ENCODE peak calls at places on chromosomes 7 and 10, in nine cellular contexts. A, N, Q, Y, M, T, G, E and F are unnamed samples. For H3K36me3, the result is how much of the 10 kb centered on the place peaks cover.

GRCh38 chr10:109450702-109451101 is 472.6 kb downstream of the XPNPEP1 start:
- DNase-seq in A (no peak), N (no peak), Q (peak), Y (no peak), M (no peak), T (no peak), G (peak), E (no peak), F (no peak)

GRCh38 chr10:82981137-82981723 is 1106.2 kb downstream of the NRG3 start:
- DNase-seq in A (no peak), N (no peak), Q (no peak), Y (no peak), M (no peak), T (no peak), G (peak), E (no peak), F (no peak)

GRCh38 chr7:74365320-74366022 is 76.3 kb downstream of the CLIP2 start:
- DNase-seq in A (peak), N (no peak), Q (peak), Y (no peak), M (no peak), T (peak), G (peak), E (peak), F (no peak)

GRCh38 chr10:102645388-102645740 is 1.1 kb downstream of the TRIM8 start:
- DNase-seq in A (peak), N (peak), Q (peak), Y (peak), M (peak), T (peak), G (peak), E (no peak), F (peak)

GRCh38 chr7:151827620-151828019 is 49.3 kb downstream of the PRKAG2 start:
- DNase-seq in A (no peak), N (no peak), Q (no peak), Y (no peak), M (no peak), T (no peak), G (no peak), E (no peak), F (no peak)

GRCh38 chr7:101390901-101391301 is 28.2 kb downstream of the COL26A1 start:
- DNase-seq in A (no peak), N (no peak), Q (peak), Y (peak), M (peak), T (no peak), G (peak), E (peak), F (no peak)

GRCh38 chr10:119256030-119256429 is 48.7 kb downstream of the GRK5 start:
- DNase-seq in A (no peak), N (no peak), Q (no peak), Y (peak), M (no peak), T (no peak), G (no peak), E (no peak), F (no peak)

GRCh38 chr7:76302299-76303056 is at the start of gene HSPB1:
- DNase-seq in A (peak), N (peak), Q (peak), Y (peak), M (peak), T (peak), G (peak), E (peak), F (peak)

GRCh38 chr10:49284356-49284755 is 14.6 kb upstream of the C10orf71 start:
- DNase-seq in A (no peak), N (no peak), Q (no peak), Y (no peak), M (no peak), T (no peak), G (no peak), E (no peak), F (no peak)

GRCh38 chr7:47953822-47954221 is 5.6 kb upstream of the PKD1L1 start:
- DNase-seq in A (no peak), N (no peak), Q (no peak), Y (no peak), M (no peak), T (no peak), G (no peak), E (no peak), F (no peak)

GRCh38 chr7:55250313-55250712 is 114.8 kb upstream of the LANCL2 start:
- DNase-seq in A (peak), N (no peak), Q (no peak), Y (no peak), M (no peak), T (peak), G (peak), E (no peak), F (no peak)

GRCh38 chr7:14841850-14842249 is 60.7 kb downstream of the DGKB start:
- DNase-seq in A (no peak), N (no peak), Q (no peak), Y (no peak), M (no peak), T (no peak), G (no peak), E (no peak), F (no peak)

GRCh38 chr7:100153713-100154519 is 4.6 kb downstream of the TRAPPC14 start:
- DNase-seq in A (no peak), N (no peak), Q (no peak), Y (no peak), M (no peak), T (peak), G (no peak), E (no peak), F (no peak)

GRCh38 chr10:108411181-108411580 is 1246.7 kb upstream of the SORCS1 start:
- DNase-seq in A (no peak), N (no peak), Q (no peak), Y (no peak), M (no peak), T (no peak), G (no peak), E (no peak), F (no peak)

GRCh38 chr7:137342340-137342739 is 1.2 kb downstream of the PTN start:
- DNase-seq in A (no peak), N (no peak), Q (no peak), Y (no peak), M (no peak), T (no peak), G (no peak), E (no peak), F (no peak)

GRCh38 chr10:20215547-20216152 is 399.4 kb downstream of the PLXDC2 start:
- DNase-seq in A (no peak), N (no peak), Q (peak), Y (no peak), M (no peak), T (no peak), G (no peak), E (no peak), F (no peak)

GRCh38 chr10:93837783-93838677 is 55.7 kb upstream of the SLC35G1 start:
- DNase-seq in A (no peak), N (no peak), Q (no peak), Y (no peak), M (no peak), T (peak), G (no peak), E (no peak), F (no peak)

GRCh38 chr10:23927926-23928325 is 281.0 kb upstream of the KIAA1217 start:
- DNase-seq in A (no peak), N (no peak), Q (no peak), Y (no peak), M (no peak), T (no peak), G (no peak), E (no peak), F (no peak)

GRCh38 chr10:118963963-118964362 is 65.6 kb upstream of the NANOS1 start:
- DNase-seq in A (no peak), N (no peak), Q (no peak), Y (no peak), M (no peak), T (no peak), G (no peak), E (no peak), F (no peak)

GRCh38 chr7:6636741-6637543 is at the start of gene ZNF316:
- DNase-seq in A (no peak), N (peak), Q (no peak), Y (peak), M (peak), T (peak), G (peak), E (peak), F (peak)

GRCh38 chr10:127996586-127996985 is 89.7 kb downstream of the PTPRE start:
- DNase-seq in A (no peak), N (no peak), Q (no peak), Y (no peak), M (no peak), T (no peak), G (no peak), E (no peak), F (no peak)

GRCh38 chr7:149824748-149825566 is 13.2 kb upstream of the ZNF862 start:
- DNase-seq in A (no peak), N (no peak), Q (no peak), Y (peak), M (no peak), T (no peak), G (no peak), E (no peak), F (no peak)

GRCh38 chr7:22373388-22373787 is 16.4 kb upstream of the RAPGEF5 start:
- DNase-seq in A (no peak), N (no peak), Q (no peak), Y (no peak), M (no peak), T (no peak), G (no peak), E (no peak), F (no peak)

GRCh38 chr7:138000081-138000701 is 1.7 kb downstream of the CREB3L2 start:
- DNase-seq in A (no peak), N (no peak), Q (peak), Y (no peak), M (no peak), T (peak), G (no peak), E (peak), F (no peak)

GRCh38 chr7:131363719-131364118 is 36.0 kb downstream of the MKLN1 start:
- DNase-seq in A (no peak), N (no peak), Q (no peak), Y (no peak), M (no peak), T (no peak), G (no peak), E (no peak), F (no peak)

GRCh38 chr7:15755061-15755460 is 68.6 kb upstream of the MEOX2 start:
- DNase-seq in A (no peak), N (no peak), Q (no peak), Y (no peak), M (no peak), T (no peak), G (no peak), E (no peak), F (no peak)

GRCh38 chr10:86336341-86336740 is 30.3 kb downstream of the GRID1 start:
- DNase-seq in A (no peak), N (no peak), Q (no peak), Y (peak), M (no peak), T (no peak), G (no peak), E (no peak), F (no peak)

GRCh38 chr10:31064334-31064733 is 32.7 kb upstream of the ZNF438 start:
- DNase-seq in A (no peak), N (no peak), Q (no peak), Y (no peak), M (no peak), T (no peak), G (no peak), E (no peak), F (no peak)

GRCh38 chr7:126079151-126079550 is 1149.5 kb upstream of the POT1 start:
- DNase-seq in A (no peak), N (no peak), Q (peak), Y (no peak), M (no peak), T (no peak), G (peak), E (no peak), F (no peak)

GRCh38 chr7:1557771-1558170 is 1.8 kb upstream of the TMEM184A start:
- DNase-seq in A (no peak), N (no peak), Q (no peak), Y (no peak), M (no peak), T (no peak), G (no peak), E (no peak), F (no peak)

GRCh38 chr10:88657901-88658300 is 6.3 kb upstream of the LIPF start:
- DNase-seq in A (no peak), N (no peak), Q (no peak), Y (no peak), M (no peak), T (no peak), G (no peak), E (no peak), F (no peak)

GRCh38 chr7:4233621-4234497 is 448.2 kb upstream of the FOXK1 start:
- DNase-seq in A (no peak), N (no peak), Q (no peak), Y (peak), M (no peak), T (no peak), G (no peak), E (no peak), F (no peak)

GRCh38 chr7:46757006-46757405 is 824.9 kb downstream of the TNS3 start:
- DNase-seq in A (no peak), N (no peak), Q (no peak), Y (no peak), M (no peak), T (no peak), G (no peak), E (no peak), F (no peak)

GRCh38 chr10:87734987-87735827 is 75.5 kb downstream of the PAPSS2 start:
- DNase-seq in A (peak), N (no peak), Q (peak), Y (no peak), M (no peak), T (peak), G (peak), E (peak), F (no peak)

GRCh38 chr7:108002726-108003590 is at the start of gene LAMB1:
- DNase-seq in A (no peak), N (no peak), Q (peak), Y (peak), M (no peak), T (peak), G (peak), E (no peak), F (no peak)

GRCh38 chr7:158957507-158957900 is 101.1 kb downstream of the DYNC2I1 start:
- DNase-seq in A (no peak), N (no peak), Q (no peak), Y (no peak), M (no peak), T (no peak), G (peak), E (no peak), F (no peak)

GRCh38 chr7:121557034-121557892 is 161.2 kb upstream of the FAM3C start:
- DNase-seq in A (no peak), N (no peak), Q (no peak), Y (no peak), M (no peak), T (peak), G (no peak), E (no peak), F (no peak)

GRCh38 chr7:542935-543789 is 23.5 kb upstream of the PDGFA start:
- DNase-seq in A (no peak), N (no peak), Q (no peak), Y (no peak), M (no peak), T (no peak), G (no peak), E (no peak), F (no peak)

GRCh38 chr7:50679218-50680007 is 103.3 kb downstream of the GRB10 start:
- DNase-seq in A (peak), N (no peak), Q (no peak), Y (no peak), M (no peak), T (peak), G (no peak), E (peak), F (no peak)

GRCh38 chr7:12321248-12321647 is 82.4 kb downstream of the VWDE start:
- DNase-seq in A (no peak), N (no peak), Q (no peak), Y (no peak), M (no peak), T (no peak), G (no peak), E (no peak), F (no peak)

GRCh38 chr10:44980309-44981171 is 1.9 kb upstream of the DEPP1 start:
- DNase-seq in A (no peak), N (no peak), Q (no peak), Y (peak), M (no peak), T (no peak), G (no peak), E (no peak), F (no peak)
- H3K4me3 ChIP-seq in A (peak), N (no peak), Q (peak), Y (no peak), M (no peak), T (no peak), G (no peak), E (no peak), F (no peak)

DNA sequence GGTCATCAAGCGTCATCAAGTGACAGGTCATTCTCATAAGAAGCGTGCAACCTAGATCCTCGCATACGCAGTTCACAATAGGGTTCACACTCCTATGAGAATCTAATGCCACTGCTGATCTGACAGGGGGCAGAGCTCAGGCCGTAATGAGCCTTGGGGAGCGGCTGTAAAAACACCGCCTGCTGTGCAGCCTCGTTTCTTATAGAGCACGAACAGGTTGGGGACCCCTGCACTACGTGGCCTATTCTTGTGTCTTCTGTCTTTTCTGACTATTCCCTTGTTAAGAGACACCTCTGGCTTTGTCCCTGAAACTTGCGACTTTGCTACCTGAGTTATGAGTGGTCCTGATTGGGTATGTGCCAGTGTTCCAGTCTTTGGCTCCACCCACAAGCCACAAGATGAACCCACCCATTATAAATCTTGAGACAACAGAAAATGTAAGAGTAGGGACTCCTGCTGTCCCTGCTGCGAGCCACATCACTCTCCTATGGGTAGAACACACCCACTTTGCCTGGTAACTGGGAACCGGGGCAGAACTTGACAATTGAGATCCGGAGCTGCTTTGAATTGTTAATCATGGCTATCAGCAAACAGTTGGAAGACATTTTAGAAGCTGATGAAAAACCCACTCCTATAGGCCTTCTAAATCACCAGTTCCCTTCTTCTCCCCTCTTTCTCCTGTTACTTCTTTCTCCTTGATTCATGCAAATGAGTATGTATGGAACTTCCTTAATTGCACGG is 55.8 kb upstream of the EXOC4 start:
- DNase-seq in A (no peak), N (no peak), Q (no peak), Y (no peak), M (no peak), T (no peak), G (no peak), E (no peak), F (no peak)
- H3K27ac ChIP-seq in A (no peak), N (no peak), Q (no peak), Y (no peak), M (no peak), T (no peak), G (no peak), E (no peak), F (no peak)

DNA sequence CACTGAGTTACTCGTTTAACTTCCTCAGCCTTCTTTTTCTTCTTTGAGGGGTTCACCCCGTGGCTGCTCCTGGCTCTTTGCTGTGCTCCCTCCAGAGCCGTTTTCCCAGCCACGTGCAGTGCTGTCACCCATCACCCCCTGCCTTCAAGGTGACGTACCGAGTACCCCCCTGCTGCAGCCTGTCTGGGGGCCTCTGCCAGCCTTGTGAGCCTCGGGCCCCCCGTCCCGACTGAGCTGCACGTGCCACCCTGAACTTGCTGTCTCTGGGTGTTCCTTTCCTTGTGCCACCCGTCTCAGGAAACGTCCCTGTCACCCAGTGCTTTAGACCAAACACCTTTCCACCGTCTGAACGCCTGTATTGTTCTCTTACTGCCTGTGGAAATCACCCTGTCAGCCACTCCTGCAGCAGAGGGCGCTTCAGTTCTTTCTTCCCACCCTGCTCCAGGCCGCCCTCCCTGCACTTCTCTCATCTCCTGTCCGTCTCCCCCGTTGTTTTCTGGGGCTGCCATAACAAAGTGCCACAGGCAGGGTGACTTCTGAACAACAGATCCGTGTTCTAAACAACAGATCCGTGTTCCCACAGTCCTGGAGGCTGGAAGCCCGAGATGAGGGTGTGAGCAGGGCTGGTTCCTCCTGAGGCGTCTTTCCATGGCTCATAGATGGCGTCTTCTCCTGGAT is 44.6 kb downstream of the WDR37 start:
- DNase-seq in A (no peak), N (no peak), Q (no peak), Y (no peak), M (no peak), T (no peak), G (no peak), E (no peak), F (no peak)
- H3K36me3 ChIP-seq in A (under half), N (under half), Q (half or more), Y (under half), M (under half), T (under half), G (under half), E (under half), F (half or more)

GRCh38 chr7:141866974-141867373 is 25.7 kb upstream of the PRSS37 start:
- DNase-seq in A (no peak), N (no peak), Q (no peak), Y (no peak), M (no peak), T (no peak), G (no peak), E (no peak), F (no peak)
- H3K4me3 ChIP-seq in A (no peak), N (no peak), Q (no peak), Y (no peak), M (no peak), T (no peak), G (no peak), E (no peak), F (no peak)

GRCh38 chr7:42926204-42926603 is 5.8 kb downstream of the PSMA2 start:
- DNase-seq in A (no peak), N (no peak), Q (no peak), Y (no peak), M (no peak), T (no peak), G (no peak), E (no peak), F (no peak)
- H3K27ac ChIP-seq in A (no peak), N (no peak), Q (no peak), Y (no peak), M (no peak), T (no peak), G (no peak), E (no peak), F (no peak)